ENCODE peak calls at places on chromosome 13, in nine cellular contexts. One of them, this sample, is unnamed.

GRCh38 chr13:94579063-94579462 is 16.9 kb downstream of the TGDS start:
- DNase-seq in dorsolateral prefrontal cortex: no peak
- DNase-seq in SJSA1: no peak
- DNase-seq in tibial nerve: no peak
- DNase-seq in aorta: no peak
- DNase-seq in IMR-90: no peak
- DNase-seq in breast epithelium: no peak
- DNase-seq in transverse colon: no peak
- DNase-seq in DND-41: no peak
- DNase-seq in this sample: no peak

GRCh38 chr13:91627952-91628739 is 229.7 kb downstream of the GPC5 start:
- DNase-seq in dorsolateral prefrontal cortex: no peak
- DNase-seq in SJSA1: no peak
- DNase-seq in tibial nerve: no peak
- DNase-seq in aorta: no peak
- DNase-seq in IMR-90: no peak
- DNase-seq in breast epithelium: no peak
- DNase-seq in transverse colon: no peak
- DNase-seq in DND-41: no peak
- DNase-seq in this sample: no peak

GRCh38 chr13:45207319-45207718 is 6.5 kb upstream of the KCTD4 start:
- DNase-seq in dorsolateral prefrontal cortex: no peak
- DNase-seq in SJSA1: no peak
- DNase-seq in tibial nerve: no peak
- DNase-seq in aorta: no peak
- DNase-seq in IMR-90: no peak
- DNase-seq in breast epithelium: no peak
- DNase-seq in transverse colon: no peak
- DNase-seq in DND-41: no peak
- DNase-seq in this sample: no peak

GRCh38 chr13:34522818-34523217 is 419.3 kb upstream of the NBEA start:
- DNase-seq in dorsolateral prefrontal cortex: no peak
- DNase-seq in SJSA1: no peak
- DNase-seq in tibial nerve: no peak
- DNase-seq in aorta: no peak
- DNase-seq in IMR-90: no peak
- DNase-seq in breast epithelium: no peak
- DNase-seq in transverse colon: no peak
- DNase-seq in DND-41: no peak
- DNase-seq in this sample: no peak

GRCh38 chr13:60467098-60467497 is 70.1 kb downstream of the TDRD3 start:
- DNase-seq in dorsolateral prefrontal cortex: no peak
- DNase-seq in SJSA1: no peak
- DNase-seq in tibial nerve: no peak
- DNase-seq in aorta: no peak
- DNase-seq in IMR-90: no peak
- DNase-seq in breast epithelium: no peak
- DNase-seq in transverse colon: no peak
- DNase-seq in DND-41: no peak
- DNase-seq in this sample: no peak

GRCh38 chr13:112760440-112760839 is 70.6 kb downstream of the ATP11A start:
- DNase-seq in dorsolateral prefrontal cortex: no peak
- DNase-seq in SJSA1: no peak
- DNase-seq in tibial nerve: no peak
- DNase-seq in aorta: no peak
- DNase-seq in IMR-90: peak
- DNase-seq in breast epithelium: no peak
- DNase-seq in transverse colon: no peak
- DNase-seq in DND-41: no peak
- DNase-seq in this sample: no peak

GRCh38 chr13:47628666-47629065 is 372.4 kb downstream of the SUCLA2 start:
- DNase-seq in dorsolateral prefrontal cortex: no peak
- DNase-seq in SJSA1: no peak
- DNase-seq in tibial nerve: no peak
- DNase-seq in aorta: no peak
- DNase-seq in IMR-90: peak
- DNase-seq in breast epithelium: no peak
- DNase-seq in transverse colon: no peak
- DNase-seq in DND-41: no peak
- DNase-seq in this sample: no peak

GRCh38 chr13:28475916-28476725 is 18.8 kb downstream of the FLT1 start:
- DNase-seq in dorsolateral prefrontal cortex: no peak
- DNase-seq in SJSA1: no peak
- DNase-seq in tibial nerve: no peak
- DNase-seq in aorta: no peak
- DNase-seq in IMR-90: peak
- DNase-seq in breast epithelium: no peak
- DNase-seq in transverse colon: no peak
- DNase-seq in DND-41: no peak
- DNase-seq in this sample: no peak

GRCh38 chr13:111960152-111960772 is 106.7 kb upstream of the SOX1 start:
- DNase-seq in dorsolateral prefrontal cortex: no peak
- DNase-seq in SJSA1: no peak
- DNase-seq in tibial nerve: no peak
- DNase-seq in aorta: no peak
- DNase-seq in IMR-90: no peak
- DNase-seq in breast epithelium: no peak
- DNase-seq in transverse colon: no peak
- DNase-seq in DND-41: no peak
- DNase-seq in this sample: no peak

GRCh38 chr13:74289861-74290260 is 155.7 kb upstream of the KLF12 start:
- DNase-seq in dorsolateral prefrontal cortex: no peak
- DNase-seq in SJSA1: no peak
- DNase-seq in tibial nerve: no peak
- DNase-seq in aorta: no peak
- DNase-seq in IMR-90: no peak
- DNase-seq in breast epithelium: no peak
- DNase-seq in transverse colon: no peak
- DNase-seq in DND-41: no peak
- DNase-seq in this sample: no peak

GRCh38 chr13:74287672-74288169 is 153.5 kb upstream of the KLF12 start:
- DNase-seq in dorsolateral prefrontal cortex: peak
- DNase-seq in SJSA1: no peak
- DNase-seq in tibial nerve: peak
- DNase-seq in aorta: peak
- DNase-seq in IMR-90: peak
- DNase-seq in breast epithelium: no peak
- DNase-seq in transverse colon: peak
- DNase-seq in DND-41: peak
- DNase-seq in this sample: peak

GRCh38 chr13:74290324-74290773 is 156.1 kb upstream of the KLF12 start:
- DNase-seq in dorsolateral prefrontal cortex: no peak
- DNase-seq in SJSA1: no peak
- DNase-seq in tibial nerve: no peak
- DNase-seq in aorta: no peak
- DNase-seq in IMR-90: peak
- DNase-seq in breast epithelium: no peak
- DNase-seq in transverse colon: peak
- DNase-seq in DND-41: no peak
- DNase-seq in this sample: peak

GRCh38 chr13:74289130-74289529 is 154.9 kb upstream of the KLF12 start:
- DNase-seq in dorsolateral prefrontal cortex: no peak
- DNase-seq in SJSA1: no peak
- DNase-seq in tibial nerve: no peak
- DNase-seq in aorta: no peak
- DNase-seq in IMR-90: no peak
- DNase-seq in breast epithelium: no peak
- DNase-seq in transverse colon: no peak
- DNase-seq in DND-41: no peak
- DNase-seq in this sample: no peak

GRCh38 chr13:74288361-74288911 is 154.2 kb upstream of the KLF12 start:
- DNase-seq in dorsolateral prefrontal cortex: peak
- DNase-seq in SJSA1: no peak
- DNase-seq in tibial nerve: no peak
- DNase-seq in aorta: peak
- DNase-seq in IMR-90: no peak
- DNase-seq in breast epithelium: no peak
- DNase-seq in transverse colon: peak
- DNase-seq in DND-41: peak
- DNase-seq in this sample: no peak
- H3K27ac ChIP-seq in dorsolateral prefrontal cortex: peak
- H3K27ac ChIP-seq in SJSA1: no peak
- H3K27ac ChIP-seq in tibial nerve: peak
- H3K27ac ChIP-seq in aorta: no peak
- H3K27ac ChIP-seq in IMR-90: no peak
- H3K27ac ChIP-seq in breast epithelium: peak
- H3K27ac ChIP-seq in transverse colon: peak
- H3K27ac ChIP-seq in DND-41: peak
- H3K27ac ChIP-seq in this sample: peak

GRCh38 chr13:50310734-50311133 is 295.5 kb downstream of the KCNRG start:
- DNase-seq in dorsolateral prefrontal cortex: no peak
- DNase-seq in SJSA1: no peak
- DNase-seq in tibial nerve: no peak
- DNase-seq in aorta: no peak
- DNase-seq in IMR-90: no peak
- DNase-seq in breast epithelium: no peak
- DNase-seq in transverse colon: no peak
- DNase-seq in DND-41: no peak
- DNase-seq in this sample: no peak

GRCh38 chr13:50303963-50304721 is 288.9 kb downstream of the KCNRG start:
- DNase-seq in dorsolateral prefrontal cortex: no peak
- DNase-seq in SJSA1: no peak
- DNase-seq in tibial nerve: no peak
- DNase-seq in aorta: no peak
- DNase-seq in IMR-90: no peak
- DNase-seq in breast epithelium: no peak
- DNase-seq in transverse colon: no peak
- DNase-seq in DND-41: no peak
- DNase-seq in this sample: no peak

GRCh38 chr13:50309200-50309848 is 294.1 kb downstream of the KCNRG start:
- DNase-seq in dorsolateral prefrontal cortex: no peak
- DNase-seq in SJSA1: no peak
- DNase-seq in tibial nerve: no peak
- DNase-seq in aorta: no peak
- DNase-seq in IMR-90: no peak
- DNase-seq in breast epithelium: no peak
- DNase-seq in transverse colon: no peak
- DNase-seq in DND-41: no peak
- DNase-seq in this sample: no peak

GRCh38 chr13:50309872-50310594 is 294.8 kb downstream of the KCNRG start:
- DNase-seq in dorsolateral prefrontal cortex: no peak
- DNase-seq in SJSA1: no peak
- DNase-seq in tibial nerve: no peak
- DNase-seq in aorta: no peak
- DNase-seq in IMR-90: no peak
- DNase-seq in breast epithelium: no peak
- DNase-seq in transverse colon: no peak
- DNase-seq in DND-41: peak
- DNase-seq in this sample: no peak

GRCh38 chr13:50306096-50306495 is 290.9 kb downstream of the KCNRG start:
- DNase-seq in dorsolateral prefrontal cortex: no peak
- DNase-seq in SJSA1: no peak
- DNase-seq in tibial nerve: no peak
- DNase-seq in aorta: no peak
- DNase-seq in IMR-90: no peak
- DNase-seq in breast epithelium: no peak
- DNase-seq in transverse colon: no peak
- DNase-seq in DND-41: no peak
- DNase-seq in this sample: no peak
- H3K27ac ChIP-seq in dorsolateral prefrontal cortex: no peak
- H3K27ac ChIP-seq in SJSA1: no peak
- H3K27ac ChIP-seq in tibial nerve: no peak
- H3K27ac ChIP-seq in aorta: no peak
- H3K27ac ChIP-seq in IMR-90: no peak
- H3K27ac ChIP-seq in breast epithelium: no peak
- H3K27ac ChIP-seq in transverse colon: no peak
- H3K27ac ChIP-seq in DND-41: no peak
- H3K27ac ChIP-seq in this sample: no peak

GRCh38 chr13:99619207-99619606 is 117.9 kb downstream of the TM9SF2 start:
- DNase-seq in dorsolateral prefrontal cortex: no peak
- DNase-seq in SJSA1: peak
- DNase-seq in tibial nerve: no peak
- DNase-seq in aorta: no peak
- DNase-seq in IMR-90: no peak
- DNase-seq in breast epithelium: no peak
- DNase-seq in transverse colon: no peak
- DNase-seq in DND-41: no peak
- DNase-seq in this sample: no peak

GRCh38 chr13:99620806-99621205 is 119.5 kb downstream of the TM9SF2 start:
- DNase-seq in dorsolateral prefrontal cortex: no peak
- DNase-seq in SJSA1: peak
- DNase-seq in tibial nerve: no peak
- DNase-seq in aorta: no peak
- DNase-seq in IMR-90: no peak
- DNase-seq in breast epithelium: no peak
- DNase-seq in transverse colon: no peak
- DNase-seq in DND-41: no peak
- DNase-seq in this sample: no peak

GRCh38 chr13:99614465-99614885 is 113.2 kb downstream of the TM9SF2 start:
- DNase-seq in dorsolateral prefrontal cortex: no peak
- DNase-seq in SJSA1: peak
- DNase-seq in tibial nerve: no peak
- DNase-seq in aorta: no peak
- DNase-seq in IMR-90: no peak
- DNase-seq in breast epithelium: no peak
- DNase-seq in transverse colon: peak
- DNase-seq in DND-41: no peak
- DNase-seq in this sample: no peak

DNA sequence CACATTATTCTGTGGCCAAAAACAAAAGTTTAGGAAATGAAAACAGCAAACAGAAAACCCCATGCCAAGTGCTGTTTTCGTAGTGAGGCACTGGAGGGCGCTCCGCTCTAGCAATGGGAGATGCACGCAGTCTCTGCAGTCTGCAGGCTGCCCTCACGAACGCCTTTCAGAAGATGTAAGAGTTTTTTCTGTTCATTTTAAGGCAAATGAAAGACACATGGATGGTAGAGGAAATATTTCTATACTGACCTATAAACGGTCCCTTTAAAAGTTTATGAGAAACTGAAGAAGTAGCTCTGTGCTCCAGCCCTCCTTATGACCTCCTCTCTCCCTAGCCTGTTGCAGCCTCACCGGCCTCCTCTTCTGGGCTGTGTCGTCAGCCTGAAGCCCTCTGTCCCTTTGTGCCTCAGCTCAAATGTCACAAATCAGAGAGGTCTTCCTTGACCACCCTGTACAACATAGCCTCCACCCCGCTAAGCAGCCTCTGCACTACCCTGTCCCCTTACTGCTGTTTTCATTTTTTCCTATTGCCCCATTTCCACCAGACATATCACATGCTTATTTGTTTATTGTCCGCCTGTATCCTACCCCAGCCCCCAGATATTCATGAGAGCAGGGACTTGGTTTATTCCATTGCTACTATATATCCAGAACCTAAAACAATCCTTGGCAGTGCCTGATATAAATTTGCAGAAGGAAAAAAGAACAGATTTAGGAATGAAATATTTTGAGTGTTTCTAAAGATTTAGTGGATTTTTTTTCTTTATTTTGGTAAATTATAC is 116.4 kb downstream of the TM9SF2 start:
- DNase-seq in dorsolateral prefrontal cortex: peak
- DNase-seq in SJSA1: peak
- DNase-seq in tibial nerve: peak
- DNase-seq in aorta: peak
- DNase-seq in IMR-90: peak
- DNase-seq in breast epithelium: no peak
- DNase-seq in transverse colon: peak
- DNase-seq in DND-41: no peak
- DNase-seq in this sample: no peak
- H3K27ac ChIP-seq in dorsolateral prefrontal cortex: no peak
- H3K27ac ChIP-seq in SJSA1: no peak
- H3K27ac ChIP-seq in tibial nerve: peak
- H3K27ac ChIP-seq in aorta: no peak
- H3K27ac ChIP-seq in IMR-90: no peak
- H3K27ac ChIP-seq in breast epithelium: no peak
- H3K27ac ChIP-seq in transverse colon: no peak
- H3K27ac ChIP-seq in DND-41: no peak
- H3K27ac ChIP-seq in this sample: no peak

GRCh38 chr13:54709546-54709945 is 1680.9 kb downstream of the OLFM4 start:
- DNase-seq in dorsolateral prefrontal cortex: no peak
- DNase-seq in SJSA1: no peak
- DNase-seq in tibial nerve: no peak
- DNase-seq in aorta: no peak
- DNase-seq in IMR-90: no peak
- DNase-seq in breast epithelium: no peak
- DNase-seq in transverse colon: no peak
- DNase-seq in DND-41: no peak
- DNase-seq in this sample: no peak
- H3K27ac ChIP-seq in dorsolateral prefrontal cortex: no peak
- H3K27ac ChIP-seq in SJSA1: no peak
- H3K27ac ChIP-seq in tibial nerve: no peak
- H3K27ac ChIP-seq in aorta: no peak
- H3K27ac ChIP-seq in IMR-90: no peak
- H3K27ac ChIP-seq in breast epithelium: no peak
- H3K27ac ChIP-seq in transverse colon: no peak
- H3K27ac ChIP-seq in DND-41: no peak
- H3K27ac ChIP-seq in this sample: no peak